ENCODE peak calls at places on chromosomes 16 and 17, in four cellular contexts. One of them, this sample, is unnamed.

GRCh38 chr17:78933959-78934568 is 8.9 kb upstream of the TIMP2 start:
- DNase-seq in AG04450: peak
- DNase-seq in activated CD4-positive, alpha-beta T cell treated with anti-CD3 and anti-CD28 coated beads for 24 hours: no peak
- DNase-seq in stimulated activated naive B cell treated with anti-CD40 and anti-IgM and Interleukin-4, amounts not matched to agents 10 μg/mL and 1 μg/mL and 100 μg/mL, for 72 hours: no peak
- DNase-seq in this sample: no peak

GRCh38 chr17:38685485-38685884 is 10.7 kb upstream of the EPOP start:
- DNase-seq in AG04450: no peak
- DNase-seq in activated CD4-positive, alpha-beta T cell treated with anti-CD3 and anti-CD28 coated beads for 24 hours: no peak
- DNase-seq in stimulated activated naive B cell treated with anti-CD40 and anti-IgM and Interleukin-4, amounts not matched to agents 10 μg/mL and 1 μg/mL and 100 μg/mL, for 72 hours: no peak
- DNase-seq in this sample: no peak

GRCh38 chr16:19522369-19523159 is 666 bp upstream of the GDE1 start:
- DNase-seq in AG04450: no peak
- DNase-seq in activated CD4-positive, alpha-beta T cell treated with anti-CD3 and anti-CD28 coated beads for 24 hours: no peak
- DNase-seq in stimulated activated naive B cell treated with anti-CD40 and anti-IgM and Interleukin-4, amounts not matched to agents 10 μg/mL and 1 μg/mL and 100 μg/mL, for 72 hours: no peak
- DNase-seq in this sample: peak

GRCh38 chr16:1296688-1297412 is 12.6 kb upstream of the UBE2I start:
- DNase-seq in AG04450: no peak
- DNase-seq in activated CD4-positive, alpha-beta T cell treated with anti-CD3 and anti-CD28 coated beads for 24 hours: no peak
- DNase-seq in stimulated activated naive B cell treated with anti-CD40 and anti-IgM and Interleukin-4, amounts not matched to agents 10 μg/mL and 1 μg/mL and 100 μg/mL, for 72 hours: no peak
- DNase-seq in this sample: no peak

GRCh38 chr17:17613708-17614114 is 22.2 kb upstream of the PEMT start:
- DNase-seq in AG04450: peak
- DNase-seq in activated CD4-positive, alpha-beta T cell treated with anti-CD3 and anti-CD28 coated beads for 24 hours: peak
- DNase-seq in stimulated activated naive B cell treated with anti-CD40 and anti-IgM and Interleukin-4, amounts not matched to agents 10 μg/mL and 1 μg/mL and 100 μg/mL, for 72 hours: peak
- DNase-seq in this sample: peak

GRCh38 chr17:77819497-77819896 is 139.0 kb upstream of the TNRC6C start:
- DNase-seq in AG04450: no peak
- DNase-seq in activated CD4-positive, alpha-beta T cell treated with anti-CD3 and anti-CD28 coated beads for 24 hours: no peak
- DNase-seq in stimulated activated naive B cell treated with anti-CD40 and anti-IgM and Interleukin-4, amounts not matched to agents 10 μg/mL and 1 μg/mL and 100 μg/mL, for 72 hours: no peak
- DNase-seq in this sample: no peak

GRCh38 chr16:64892843-64893242 is 229.0 kb downstream of the CDH11 start:
- DNase-seq in AG04450: peak
- DNase-seq in activated CD4-positive, alpha-beta T cell treated with anti-CD3 and anti-CD28 coated beads for 24 hours: no peak
- DNase-seq in stimulated activated naive B cell treated with anti-CD40 and anti-IgM and Interleukin-4, amounts not matched to agents 10 μg/mL and 1 μg/mL and 100 μg/mL, for 72 hours: no peak
- DNase-seq in this sample: no peak

GRCh38 chr17:45425125-45425983 is 7.3 kb downstream of the ARHGAP27 start:
- DNase-seq in AG04450: peak
- DNase-seq in activated CD4-positive, alpha-beta T cell treated with anti-CD3 and anti-CD28 coated beads for 24 hours: no peak
- DNase-seq in stimulated activated naive B cell treated with anti-CD40 and anti-IgM and Interleukin-4, amounts not matched to agents 10 μg/mL and 1 μg/mL and 100 μg/mL, for 72 hours: no peak
- DNase-seq in this sample: no peak

GRCh38 chr17:70230883-70231282 is 61.6 kb downstream of the KCNJ2 start:
- DNase-seq in AG04450: no peak
- DNase-seq in activated CD4-positive, alpha-beta T cell treated with anti-CD3 and anti-CD28 coated beads for 24 hours: no peak
- DNase-seq in stimulated activated naive B cell treated with anti-CD40 and anti-IgM and Interleukin-4, amounts not matched to agents 10 μg/mL and 1 μg/mL and 100 μg/mL, for 72 hours: no peak
- DNase-seq in this sample: no peak

GRCh38 chr16:67268136-67268579 is 11.2 kb upstream of the PLEKHG4 start:
- DNase-seq in AG04450: peak
- DNase-seq in activated CD4-positive, alpha-beta T cell treated with anti-CD3 and anti-CD28 coated beads for 24 hours: no peak
- DNase-seq in stimulated activated naive B cell treated with anti-CD40 and anti-IgM and Interleukin-4, amounts not matched to agents 10 μg/mL and 1 μg/mL and 100 μg/mL, for 72 hours: no peak
- DNase-seq in this sample: no peak

GRCh38 chr16:29804455-29805231 is 1.7 kb upstream of the MAZ start:
- DNase-seq in AG04450: no peak
- DNase-seq in activated CD4-positive, alpha-beta T cell treated with anti-CD3 and anti-CD28 coated beads for 24 hours: no peak
- DNase-seq in stimulated activated naive B cell treated with anti-CD40 and anti-IgM and Interleukin-4, amounts not matched to agents 10 μg/mL and 1 μg/mL and 100 μg/mL, for 72 hours: no peak
- DNase-seq in this sample: no peak

GRCh38 chr16:51155901-51156810 is 5.1 kb upstream of the SALL1 start:
- DNase-seq in AG04450: no peak
- DNase-seq in activated CD4-positive, alpha-beta T cell treated with anti-CD3 and anti-CD28 coated beads for 24 hours: no peak
- DNase-seq in stimulated activated naive B cell treated with anti-CD40 and anti-IgM and Interleukin-4, amounts not matched to agents 10 μg/mL and 1 μg/mL and 100 μg/mL, for 72 hours: no peak
- DNase-seq in this sample: no peak

GRCh38 chr16:3735541-3735940 is 18.2 kb upstream of the TRAP1 start:
- DNase-seq in AG04450: no peak
- DNase-seq in activated CD4-positive, alpha-beta T cell treated with anti-CD3 and anti-CD28 coated beads for 24 hours: no peak
- DNase-seq in stimulated activated naive B cell treated with anti-CD40 and anti-IgM and Interleukin-4, amounts not matched to agents 10 μg/mL and 1 μg/mL and 100 μg/mL, for 72 hours: no peak
- DNase-seq in this sample: no peak